ENCODE peak calls at places on chromosomes 6 and 20, in seven cellular contexts. V, M, H, K, F, O and L are unnamed samples.
A peak's percentile ranks its signal among the peaks of the same experiment; 100 is the strongest.

GRCh38 chr20:45405566-45406259 is 2.4 kb upstream of the DBNDD2 start:
- DNase-seq in V (no peak), M (no peak), H (no peak), K (no peak), F (no peak), O (peak; percentile 47), L (no peak)

GRCh38 chr6:46293641-46294316 is 123.0 kb upstream of the ENPP5 start:
- DNase-seq in V (no peak), M (no peak), H (no peak), K (no peak), F (peak; percentile 48), O (no peak), L (no peak)

GRCh38 chr6:88970301-88970700 is 6.9 kb upstream of the RNGTT start:
- DNase-seq in V (no peak), M (no peak), H (no peak), K (no peak), F (no peak), O (no peak), L (no peak)

GRCh38 chr6:2021713-2022125 is 223.7 kb downstream of the GMDS start:
- DNase-seq in V (no peak), M (peak; percentile 47), H (no peak), K (peak; percentile 89), F (no peak), O (no peak), L (peak; percentile 44)

GRCh38 chr6:169409742-169410312 is 156.2 kb upstream of the THBS2 start:
- DNase-seq in V (no peak), M (peak; percentile 76), H (no peak), K (peak; percentile 30), F (no peak), O (no peak), L (no peak)

GRCh38 chr20:56808732-56809131 is 179.6 kb downstream of the TFAP2C start:
- DNase-seq in V (no peak), M (no peak), H (no peak), K (peak; percentile 92), F (no peak), O (no peak), L (no peak)

GRCh38 chr6:47345761-47346160 is 36.1 kb upstream of the TNFRSF21 start:
- DNase-seq in V (no peak), M (no peak), H (no peak), K (no peak), F (no peak), O (no peak), L (no peak)

GRCh38 chr6:145235207-145235606 is 500.1 kb downstream of the EPM2A start:
- DNase-seq in V (no peak), M (no peak), H (no peak), K (no peak), F (no peak), O (no peak), L (no peak)

GRCh38 chr6:149429427-149430360 is 29.6 kb downstream of the SUMO4 start:
- DNase-seq in V (no peak), M (no peak), H (no peak), K (no peak), F (no peak), O (no peak), L (no peak)
- TF ChIP-seq CTCF in V (no peak), M (no peak), H (no peak), K (no peak), F (peak; percentile 7), O (no peak), L (no peak)

DNA sequence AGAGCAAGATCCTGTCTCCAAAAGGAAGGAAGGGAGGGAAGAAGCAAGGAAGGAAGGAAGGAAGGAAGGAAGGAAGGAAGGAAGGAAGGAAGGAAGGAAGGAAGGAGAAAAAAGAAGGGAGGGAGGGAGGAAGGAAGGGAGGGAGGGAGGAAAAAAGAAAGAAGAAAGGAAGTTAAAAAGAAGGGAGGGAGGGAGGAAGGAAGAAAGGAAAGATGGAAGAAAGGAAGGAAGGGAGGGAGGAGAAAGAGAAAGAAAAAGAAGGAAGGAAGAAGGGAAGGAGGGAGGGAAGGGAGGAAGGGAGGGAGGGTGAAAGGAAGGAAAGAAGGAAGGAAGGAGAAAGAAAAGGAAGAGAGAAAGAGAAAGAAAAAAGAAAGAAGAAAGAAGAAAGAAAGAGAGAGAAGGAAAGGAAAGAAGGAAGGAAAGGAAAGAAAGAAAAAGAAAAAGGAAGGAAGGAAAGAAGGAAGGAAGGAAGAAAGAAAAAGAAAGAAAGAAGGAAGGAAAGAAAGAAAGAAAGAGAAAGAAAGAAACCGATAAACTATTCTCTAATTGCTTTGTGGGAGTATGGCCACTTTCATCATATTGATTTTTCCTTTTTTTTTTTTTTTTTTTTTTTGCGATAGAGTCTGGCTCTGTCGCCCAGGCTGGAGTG is 9.5 kb downstream of the HLA-DRA start:
- DNase-seq in V (no peak), M (no peak), H (no peak), K (no peak), F (no peak), O (no peak), L (no peak)
- TF ChIP-seq CTCF in V (no peak), M (no peak), H (no peak), K (no peak), F (no peak), O (no peak), L (no peak)

GRCh38 chr6:24825130-24825630 is 26.5 kb upstream of the ARMH2 start:
- DNase-seq in V (no peak), M (no peak), H (no peak), K (no peak), F (no peak), O (no peak), L (no peak)
- TF ChIP-seq CTCF in V (no peak), M (no peak), H (no peak), K (no peak), F (no peak), O (no peak), L (no peak)

DNA sequence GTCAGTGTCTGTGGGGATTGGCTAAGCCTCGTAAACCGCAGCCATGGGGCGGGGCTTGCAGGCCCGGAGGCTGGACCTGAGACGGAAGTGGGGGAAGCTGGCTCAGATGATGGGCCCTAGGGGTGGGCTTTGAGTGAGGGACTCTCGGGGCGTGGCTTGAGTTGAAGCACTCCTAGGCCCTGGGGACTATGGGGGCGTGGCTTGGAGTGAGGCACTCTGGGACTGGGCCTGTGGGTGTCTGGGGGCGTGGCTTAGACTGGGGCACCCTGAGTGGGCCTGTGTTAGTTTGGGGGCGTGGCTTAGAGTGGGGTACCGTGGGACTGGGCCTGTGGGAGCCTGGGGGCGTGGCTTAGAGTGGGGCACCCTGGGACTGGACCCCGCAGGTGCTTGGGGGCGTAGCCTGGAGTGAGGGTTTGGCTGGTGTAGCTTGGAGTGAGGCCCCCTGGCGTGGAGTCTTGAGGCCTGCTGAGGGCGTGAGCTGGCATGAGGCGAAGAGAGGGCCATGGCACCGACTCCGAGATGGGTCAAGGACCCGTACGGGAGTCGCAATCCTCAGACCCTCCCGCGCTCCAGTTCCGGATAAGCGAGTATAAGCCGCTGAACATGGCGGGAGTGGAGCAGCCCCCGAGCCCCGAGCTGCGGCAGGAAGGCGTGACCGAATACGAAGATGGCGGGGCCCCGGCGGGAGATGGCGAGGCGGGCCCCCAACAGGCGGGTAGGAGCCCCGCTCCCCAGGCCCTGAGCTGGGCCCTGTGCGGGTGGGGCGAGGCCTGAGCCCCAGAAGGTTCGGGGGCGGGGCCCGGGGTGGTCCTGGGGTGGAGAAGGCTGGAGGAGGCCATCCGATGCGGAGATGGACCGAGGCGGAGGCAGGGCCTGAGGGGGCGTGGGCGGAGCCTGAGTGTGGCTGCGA is 6.8 kb downstream of the L3MBTL1 start:
- DNase-seq in V (peak; percentile 74), M (peak; percentile 97), H (peak; percentile 83), K (peak; percentile 99), F (peak; percentile 92), O (peak; percentile 97), L (peak; percentile 99)
- TF ChIP-seq CTCF in V (no peak), M (peak; percentile 18), H (no peak), K (peak; percentile 11), F (peak; percentile 42), O (no peak), L (peak; percentile 31)

DNA sequence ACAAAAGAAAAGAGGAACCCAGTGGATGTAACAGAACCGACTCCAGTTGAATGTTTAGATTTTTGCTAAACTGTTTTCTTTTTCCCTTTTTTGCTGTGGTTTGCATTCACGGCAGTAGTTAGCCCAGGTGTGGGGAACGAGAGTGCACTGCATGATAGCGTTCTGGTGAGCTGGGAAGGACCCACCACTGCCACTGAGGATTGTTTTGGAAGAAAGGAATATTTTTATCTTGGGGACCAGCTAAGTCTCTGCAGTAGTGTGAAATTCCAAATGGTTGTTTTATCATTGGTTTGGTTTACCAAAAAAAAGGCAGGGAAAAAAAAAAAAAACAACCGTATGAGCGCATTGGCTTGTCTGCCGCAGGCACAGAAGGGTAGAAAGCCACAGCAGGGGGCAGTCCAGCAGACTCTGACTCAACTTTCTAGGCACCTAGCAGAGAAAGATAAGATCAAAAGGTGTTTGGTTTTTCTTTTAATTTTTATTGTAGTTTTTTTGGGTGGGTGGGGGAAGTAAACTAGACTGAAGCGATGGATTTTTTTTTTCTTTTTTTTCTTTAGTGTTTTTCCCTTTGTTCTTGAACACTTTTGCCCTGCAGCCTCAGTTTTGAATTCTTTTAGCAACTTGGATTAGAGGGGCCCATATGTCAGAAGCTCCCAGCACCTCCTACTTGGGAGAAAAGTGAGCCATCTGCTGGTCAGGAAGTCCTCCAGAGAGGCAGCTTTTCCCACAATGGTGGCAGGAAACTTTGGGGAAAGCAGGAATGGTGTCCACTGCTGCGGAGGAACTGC is 13.5 kb upstream of the RAB5IF start:
- DNase-seq in V (no peak), M (no peak), H (no peak), K (peak; percentile 47), F (no peak), O (peak; percentile 45), L (no peak)
- TF ChIP-seq CTCF in V (no peak), M (peak; percentile 15), H (no peak), K (peak; percentile 15), F (peak; percentile 43), O (no peak), L (peak; percentile 21)

GRCh38 chr20:50625986-50626677 is 65.2 kb downstream of the RIPOR3 start:
- DNase-seq in V (no peak), M (peak; percentile 79), H (no peak), K (peak; percentile 45), F (no peak), O (peak; percentile 91), L (peak; percentile 30)
- TF ChIP-seq CTCF in V (no peak), M (peak; percentile 89), H (no peak), K (peak; percentile 42), F (peak; percentile 44), O (peak; percentile 67), L (no peak)

DNA sequence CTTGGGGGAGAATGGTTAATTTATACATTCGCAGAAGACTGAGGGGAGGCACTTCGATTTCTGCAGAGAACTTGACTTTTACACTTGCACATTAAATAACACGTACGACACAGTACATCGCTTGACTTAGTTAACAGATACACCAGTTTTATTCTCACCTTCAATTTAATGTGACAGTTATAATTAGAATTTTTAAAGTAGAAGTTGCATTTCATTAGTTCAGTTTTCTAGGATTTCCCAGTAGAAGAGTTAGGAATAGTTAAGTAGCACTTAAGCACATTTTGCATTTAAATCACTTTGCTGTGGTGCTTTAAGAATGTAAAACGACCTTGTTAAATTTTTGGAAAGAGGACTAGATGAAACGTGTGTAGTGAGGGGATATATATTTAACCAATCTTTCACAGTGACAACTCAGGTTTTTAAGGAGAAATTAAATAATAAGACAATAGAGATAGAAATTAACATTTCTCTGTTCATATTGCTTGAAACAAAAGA is 1.7 kb upstream of the BEND3 start:
- DNase-seq in V (no peak), M (no peak), H (no peak), K (no peak), F (no peak), O (no peak), L (no peak)
- TF ChIP-seq CTCF in V (no peak), M (no peak), H (no peak), K (no peak), F (no peak), O (no peak), L (no peak)